ENCODE peak calls at places on chromosomes 1 and 21, in five cellular contexts. One of them, this sample, is unnamed.

GRCh38 chr1:227792216-227793078 is 23.0 kb upstream of the PRSS38 start:
- DNase-seq in uterus: no peak
- DNase-seq in GM23338: peak; percentile 21
- DNase-seq in tibial artery: no peak
- DNase-seq in Panc1: no peak
- DNase-seq in this sample: no peak

GRCh38 chr1:204449631-204450280 is 38.1 kb upstream of the PPP1R15B start:
- DNase-seq in uterus: no peak
- DNase-seq in GM23338: peak; percentile 20
- DNase-seq in tibial artery: no peak
- DNase-seq in Panc1: no peak
- DNase-seq in this sample: no peak

GRCh38 chr21:35563885-35564451 is 496.4 kb downstream of the SETD4 start:
- DNase-seq in uterus: peak; percentile 15
- DNase-seq in GM23338: no peak
- DNase-seq in tibial artery: peak; percentile 60
- DNase-seq in Panc1: no peak
- DNase-seq in this sample: peak; percentile 74

GRCh38 chr1:11062965-11063401 is 3.2 kb upstream of the SRM start:
- DNase-seq in uterus: no peak
- DNase-seq in GM23338: no peak
- DNase-seq in tibial artery: no peak
- DNase-seq in Panc1: no peak
- DNase-seq in this sample: peak; percentile 40

GRCh38 chr1:75166821-75167220 is 32.6 kb downstream of the LHX8 start:
- DNase-seq in uterus: no peak
- DNase-seq in GM23338: no peak
- DNase-seq in tibial artery: no peak
- DNase-seq in Panc1: no peak
- DNase-seq in this sample: no peak

GRCh38 chr1:205488074-205488723 is 16.3 kb upstream of the CDK18 start:
- DNase-seq in uterus: peak; percentile 48
- DNase-seq in GM23338: peak; percentile 93
- DNase-seq in tibial artery: no peak
- DNase-seq in Panc1: no peak
- DNase-seq in this sample: peak; percentile 73

GRCh38 chr1:2257245-2257627 is 29.1 kb downstream of the SKI start:
- DNase-seq in uterus: no peak
- DNase-seq in GM23338: peak; percentile 53
- DNase-seq in tibial artery: no peak
- DNase-seq in Panc1: no peak
- DNase-seq in this sample: no peak

GRCh38 chr1:47985001-47985400 is 12.2 kb downstream of the TRABD2B start:
- DNase-seq in uterus: no peak
- DNase-seq in GM23338: no peak
- DNase-seq in tibial artery: no peak
- DNase-seq in Panc1: no peak
- DNase-seq in this sample: no peak

GRCh38 chr1:119853155-119853554 is 41.9 kb upstream of the REG4 start:
- DNase-seq in uterus: no peak
- DNase-seq in GM23338: no peak
- DNase-seq in tibial artery: no peak
- DNase-seq in Panc1: no peak
- DNase-seq in this sample: no peak

GRCh38 chr1:230824571-230825060 is 43.7 kb downstream of the C1orf198 start:
- DNase-seq in uterus: no peak
- DNase-seq in GM23338: no peak
- DNase-seq in tibial artery: peak; percentile 57
- DNase-seq in Panc1: no peak
- DNase-seq in this sample: no peak

GRCh38 chr1:53016705-53017104 is 45.3 kb upstream of the PODN start:
- DNase-seq in uterus: no peak
- DNase-seq in GM23338: no peak
- DNase-seq in tibial artery: no peak
- DNase-seq in Panc1: no peak
- DNase-seq in this sample: no peak

GRCh38 chr1:1169429-1170214 is 4.1 kb upstream of the TTLL10 start:
- DNase-seq in uterus: no peak
- DNase-seq in GM23338: no peak
- DNase-seq in tibial artery: no peak
- DNase-seq in Panc1: no peak
- DNase-seq in this sample: no peak

GRCh38 chr1:236654957-236655356 is 31.3 kb upstream of the ACTN2 start:
- DNase-seq in uterus: no peak
- DNase-seq in GM23338: no peak
- DNase-seq in tibial artery: no peak
- DNase-seq in Panc1: no peak
- DNase-seq in this sample: no peak

GRCh38 chr1:55531644-55532043 is 316.5 kb upstream of the USP24 start:
- DNase-seq in uterus: no peak
- DNase-seq in GM23338: no peak
- DNase-seq in tibial artery: no peak
- DNase-seq in Panc1: no peak
- DNase-seq in this sample: no peak

GRCh38 chr1:169105434-169106094 is 926 bp upstream of the ATP1B1 start:
- DNase-seq in uterus: peak; percentile 58
- DNase-seq in GM23338: peak; percentile 88
- DNase-seq in tibial artery: peak; percentile 50
- DNase-seq in Panc1: no peak
- DNase-seq in this sample: peak; percentile 87

GRCh38 chr21:44596068-44596725 is 3.9 kb upstream of the KRTAP10-6 start:
- DNase-seq in uterus: no peak
- DNase-seq in GM23338: no peak
- DNase-seq in tibial artery: no peak
- DNase-seq in Panc1: peak; percentile 32
- DNase-seq in this sample: no peak

GRCh38 chr1:39165049-39165448 is 39.4 kb upstream of the MACF1 start:
- DNase-seq in uterus: no peak
- DNase-seq in GM23338: no peak
- DNase-seq in tibial artery: no peak
- DNase-seq in Panc1: no peak
- DNase-seq in this sample: no peak

GRCh38 chr1:25675729-25676476 is 59.3 kb downstream of the MAN1C1 start:
- DNase-seq in uterus: no peak
- DNase-seq in GM23338: no peak
- DNase-seq in tibial artery: no peak
- DNase-seq in Panc1: no peak
- DNase-seq in this sample: no peak

GRCh38 chr1:189211742-189212141 is 1265.9 kb downstream of the BRINP3 start:
- DNase-seq in uterus: no peak
- DNase-seq in GM23338: no peak
- DNase-seq in tibial artery: no peak
- DNase-seq in Panc1: no peak
- DNase-seq in this sample: no peak

GRCh38 chr1:117928881-117929339 is 511 bp downstream of the GDAP2 start:
- DNase-seq in uterus: peak; percentile 23
- DNase-seq in GM23338: peak; percentile 79
- DNase-seq in tibial artery: peak; percentile 57
- DNase-seq in Panc1: no peak
- DNase-seq in this sample: peak; percentile 73

GRCh38 chr1:163085041-163085903 is 16.1 kb downstream of the RGS4 start:
- DNase-seq in uterus: no peak
- DNase-seq in GM23338: no peak
- DNase-seq in tibial artery: no peak
- DNase-seq in Panc1: no peak
- DNase-seq in this sample: no peak

GRCh38 chr21:40191616-40192015 is 324.4 kb downstream of the PCP4 start:
- DNase-seq in uterus: no peak
- DNase-seq in GM23338: no peak
- DNase-seq in tibial artery: no peak
- DNase-seq in Panc1: no peak
- DNase-seq in this sample: no peak

GRCh38 chr21:38853421-38853919 is 47.7 kb downstream of the ETS2 start:
- DNase-seq in uterus: no peak
- DNase-seq in GM23338: no peak
- DNase-seq in tibial artery: no peak
- DNase-seq in Panc1: peak; percentile 55
- DNase-seq in this sample: no peak

GRCh38 chr1:100794719-100795645 is 75.4 kb downstream of the VCAM1 start:
- DNase-seq in uterus: no peak
- DNase-seq in GM23338: no peak
- DNase-seq in tibial artery: no peak
- DNase-seq in Panc1: no peak
- DNase-seq in this sample: no peak

GRCh38 chr1:224368409-224368808 is 11.7 kb downstream of the CNIH4 start:
- DNase-seq in uterus: no peak
- DNase-seq in GM23338: no peak
- DNase-seq in tibial artery: no peak
- DNase-seq in Panc1: no peak
- DNase-seq in this sample: no peak

GRCh38 chr1:25766721-25767436 is 33.1 kb upstream of the SELENON start:
- DNase-seq in uterus: no peak
- DNase-seq in GM23338: no peak
- DNase-seq in tibial artery: no peak
- DNase-seq in Panc1: no peak
- DNase-seq in this sample: no peak

GRCh38 chr1:52637946-52638345 is 5.0 kb downstream of the SHISAL2A start:
- DNase-seq in uterus: no peak
- DNase-seq in GM23338: no peak
- DNase-seq in tibial artery: no peak
- DNase-seq in Panc1: no peak
- DNase-seq in this sample: no peak

GRCh38 chr21:33035147-33035546 is 9.4 kb downstream of the OLIG2 start:
- DNase-seq in uterus: no peak
- DNase-seq in GM23338: no peak
- DNase-seq in tibial artery: no peak
- DNase-seq in Panc1: no peak
- DNase-seq in this sample: peak; percentile 28

GRCh38 chr21:33031562-33031961 is 5.8 kb downstream of the OLIG2 start:
- DNase-seq in uterus: no peak
- DNase-seq in GM23338: no peak
- DNase-seq in tibial artery: no peak
- DNase-seq in Panc1: no peak
- DNase-seq in this sample: peak; percentile 17

GRCh38 chr21:33032434-33033047 is 6.8 kb downstream of the OLIG2 start:
- DNase-seq in uterus: no peak
- DNase-seq in GM23338: no peak
- DNase-seq in tibial artery: no peak
- DNase-seq in Panc1: no peak
- DNase-seq in this sample: peak; percentile 34

GRCh38 chr21:33033961-33034413 is 8.3 kb downstream of the OLIG2 start:
- DNase-seq in uterus: no peak
- DNase-seq in GM23338: no peak
- DNase-seq in tibial artery: no peak
- DNase-seq in Panc1: no peak
- DNase-seq in this sample: no peak

GRCh38 chr21:33033094-33033951 is 7.6 kb downstream of the OLIG2 start:
- DNase-seq in uterus: no peak
- DNase-seq in GM23338: peak; percentile 60
- DNase-seq in tibial artery: no peak
- DNase-seq in Panc1: no peak
- DNase-seq in this sample: peak; percentile 60
- H3K27me3 ChIP-seq in uterus: no peaks in the 10 kb centered on the region
- H3K27me3 ChIP-seq in GM23338: peaks cover 100% of the 10 kb centered on the region
- H3K27me3 ChIP-seq in tibial artery: no peaks in the 10 kb centered on the region
- H3K27me3 ChIP-seq in Panc1: peaks cover 2% of the 10 kb centered on the region
- H3K27me3 ChIP-seq in this sample: peaks cover 17% of the 10 kb centered on the region

GRCh38 chr21:33855190-33855589 is 60.4 kb downstream of the ATP5PO start:
- DNase-seq in uterus: no peak
- DNase-seq in GM23338: peak; percentile 58
- DNase-seq in tibial artery: no peak
- DNase-seq in Panc1: no peak
- DNase-seq in this sample: peak; percentile 39
- TF ChIP-seq CTCF in uterus: no peak
- TF ChIP-seq CTCF in GM23338: peak; percentile 53
- TF ChIP-seq CTCF in tibial artery: no peak
- TF ChIP-seq CTCF in Panc1: no peak
- TF ChIP-seq CTCF in this sample: no peak

DNA sequence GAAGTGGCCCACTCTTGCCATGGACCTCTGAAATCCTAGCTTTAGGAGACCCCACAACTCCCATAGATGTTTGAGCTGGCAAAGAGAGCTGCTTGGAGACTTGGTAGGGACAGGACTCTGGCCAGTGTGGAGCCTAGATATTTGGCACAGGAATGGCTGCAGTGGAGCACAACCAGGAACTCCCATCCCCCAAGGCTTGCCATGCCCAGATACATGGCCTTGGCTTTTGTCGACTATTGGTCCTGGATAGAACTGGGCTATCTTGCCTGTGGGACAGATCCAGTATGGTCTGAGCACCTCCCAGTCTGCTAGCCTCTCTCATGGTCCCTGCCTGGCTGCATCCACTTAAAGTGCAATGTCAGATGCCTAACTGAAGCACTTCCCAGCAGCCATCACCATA is 7.8 kb upstream of the GBP2 start:
- DNase-seq in uterus: no peak
- DNase-seq in GM23338: no peak
- DNase-seq in tibial artery: no peak
- DNase-seq in Panc1: no peak
- DNase-seq in this sample: no peak
- H3K27me3 ChIP-seq in uterus: no peaks in the 10 kb centered on the region
- H3K27me3 ChIP-seq in GM23338: no peaks in the 10 kb centered on the region
- H3K27me3 ChIP-seq in tibial artery: no peaks in the 10 kb centered on the region
- H3K27me3 ChIP-seq in Panc1: no peaks in the 10 kb centered on the region
- H3K27me3 ChIP-seq in this sample: no peaks in the 10 kb centered on the region

GRCh38 chr1:24027838-24028468 is 47.8 kb upstream of the SRSF10 start:
- DNase-seq in uterus: no peak
- DNase-seq in GM23338: peak; percentile 30
- DNase-seq in tibial artery: no peak
- DNase-seq in Panc1: no peak
- DNase-seq in this sample: no peak
- TF ChIP-seq CTCF in uterus: peak; percentile 66
- TF ChIP-seq CTCF in GM23338: peak; percentile 57
- TF ChIP-seq CTCF in tibial artery: peak; percentile 63
- TF ChIP-seq CTCF in Panc1: no peak
- TF ChIP-seq CTCF in this sample: peak; percentile 51

DNA sequence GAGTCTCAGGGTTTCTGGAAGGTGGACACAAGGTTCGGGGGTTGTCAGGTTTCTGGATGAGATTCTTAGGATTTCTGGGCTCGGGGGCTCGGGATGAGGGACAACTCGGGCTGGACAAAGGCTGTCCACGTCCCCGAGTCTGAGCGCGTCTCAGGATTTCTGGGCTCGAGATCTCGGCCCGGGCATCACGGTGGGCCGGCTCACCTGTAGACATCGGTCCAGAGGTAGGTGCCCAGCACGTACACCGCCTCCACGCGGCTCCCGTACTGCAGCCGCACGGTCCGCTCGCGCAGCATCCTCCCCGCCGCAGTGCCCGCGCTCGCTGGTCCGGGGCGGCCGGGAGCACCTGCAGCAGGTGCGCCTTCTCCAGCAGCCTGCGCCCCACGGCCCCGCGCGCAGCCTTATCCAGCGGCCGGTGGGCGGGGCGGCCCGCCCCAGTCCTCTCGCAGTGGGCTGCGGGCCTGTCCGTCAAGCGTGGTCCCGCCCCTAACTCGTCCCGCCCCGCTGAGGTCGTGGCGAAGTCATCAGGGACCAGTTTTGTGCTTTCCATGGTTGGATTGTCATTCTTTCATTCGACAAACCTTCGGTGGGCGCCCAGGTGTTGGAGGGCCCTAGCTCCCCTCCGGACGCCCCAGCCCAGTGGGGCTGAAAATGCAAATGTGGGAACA is at the start of gene PADI2:
- DNase-seq in uterus: no peak
- DNase-seq in GM23338: peak; percentile 89
- DNase-seq in tibial artery: peak; percentile 38
- DNase-seq in Panc1: no peak
- DNase-seq in this sample: no peak
- H3K27me3 ChIP-seq in uterus: no peaks in the 10 kb centered on the region
- H3K27me3 ChIP-seq in GM23338: peaks cover 27% of the 10 kb centered on the region
- H3K27me3 ChIP-seq in tibial artery: no peaks in the 10 kb centered on the region
- H3K27me3 ChIP-seq in Panc1: no peaks in the 10 kb centered on the region
- H3K27me3 ChIP-seq in this sample: peaks cover 36% of the 10 kb centered on the region

GRCh38 chr1:57079454-57080157 is 113.8 kb upstream of the C8B start:
- DNase-seq in uterus: no peak
- DNase-seq in GM23338: peak; percentile 64
- DNase-seq in tibial artery: no peak
- DNase-seq in Panc1: no peak
- DNase-seq in this sample: no peak
- TF ChIP-seq CTCF in uterus: no peak
- TF ChIP-seq CTCF in GM23338: peak; percentile 68
- TF ChIP-seq CTCF in tibial artery: no peak
- TF ChIP-seq CTCF in Panc1: peak; percentile 60
- TF ChIP-seq CTCF in this sample: no peak